ENCODE peak calls at places on chromosomes 16 and 17, in seven cellular contexts. One of them, this sample, is unnamed.

GRCh38 chr16:66511615-66512500 is 38.1 kb downstream of the TK2 start:
- DNase-seq in skeletal muscle cell: no peak
- DNase-seq in NCI-H1092 treated with DMSO at 0.1 percent for 48 hours: no peak
- DNase-seq in breast epithelium: peak
- DNase-seq in EL: peak
- DNase-seq in T-helper 9 cell: no peak
- DNase-seq in NCI-H146: peak
- DNase-seq in this sample: no peak

GRCh38 chr16:67844441-67844840 is 2.3 kb upstream of the NUTF2 start:
- DNase-seq in NCI-H146: no peak
- DNase-seq in skeletal muscle cell: no peak
- DNase-seq in T-helper 9 cell: no peak
- DNase-seq in breast epithelium: no peak
- DNase-seq in NCI-H1092 treated with DMSO at 0.1 percent for 48 hours: no peak
- DNase-seq in EL: peak
- DNase-seq in this sample: no peak

GRCh38 chr16:71817690-71818089 is 9.1 kb upstream of the AP1G1 start:
- DNase-seq in skeletal muscle cell: no peak
- DNase-seq in EL: peak
- DNase-seq in breast epithelium: no peak
- DNase-seq in NCI-H1092 treated with DMSO at 0.1 percent for 48 hours: no peak
- DNase-seq in NCI-H146: no peak
- DNase-seq in T-helper 9 cell: no peak
- DNase-seq in this sample: no peak

GRCh38 chr17:57357392-57357784 is 101.1 kb downstream of the MSI2 start:
- DNase-seq in skeletal muscle cell: no peak
- DNase-seq in T-helper 9 cell: no peak
- DNase-seq in NCI-H146: peak
- DNase-seq in NCI-H1092 treated with DMSO at 0.1 percent for 48 hours: peak
- DNase-seq in EL: no peak
- DNase-seq in breast epithelium: peak
- DNase-seq in this sample: peak

GRCh38 chr16:46736695-46737094 is 11.4 kb downstream of the MYLK3 start:
- DNase-seq in breast epithelium: no peak
- DNase-seq in NCI-H146: no peak
- DNase-seq in skeletal muscle cell: no peak
- DNase-seq in T-helper 9 cell: no peak
- DNase-seq in EL: peak
- DNase-seq in NCI-H1092 treated with DMSO at 0.1 percent for 48 hours: no peak
- DNase-seq in this sample: no peak

GRCh38 chr17:8728251-8728925 is 16.2 kb downstream of the CCDC42 start:
- DNase-seq in T-helper 9 cell: no peak
- DNase-seq in EL: no peak
- DNase-seq in skeletal muscle cell: no peak
- DNase-seq in breast epithelium: no peak
- DNase-seq in NCI-H146: no peak
- DNase-seq in NCI-H1092 treated with DMSO at 0.1 percent for 48 hours: no peak
- DNase-seq in this sample: no peak

GRCh38 chr17:17019891-17020456 is 22.3 kb upstream of the MPRIP start:
- DNase-seq in skeletal muscle cell: no peak
- DNase-seq in breast epithelium: peak
- DNase-seq in EL: no peak
- DNase-seq in NCI-H146: no peak
- DNase-seq in T-helper 9 cell: no peak
- DNase-seq in NCI-H1092 treated with DMSO at 0.1 percent for 48 hours: no peak
- DNase-seq in this sample: no peak

GRCh38 chr16:49472598-49472997 is 99.0 kb downstream of the C16orf78 start:
- DNase-seq in skeletal muscle cell: no peak
- DNase-seq in breast epithelium: no peak
- DNase-seq in NCI-H1092 treated with DMSO at 0.1 percent for 48 hours: peak
- DNase-seq in NCI-H146: no peak
- DNase-seq in EL: no peak
- DNase-seq in T-helper 9 cell: no peak
- DNase-seq in this sample: no peak

GRCh38 chr17:35073991-35074627 is 10.6 kb upstream of the RFFL start:
- DNase-seq in breast epithelium: no peak
- DNase-seq in skeletal muscle cell: no peak
- DNase-seq in T-helper 9 cell: no peak
- DNase-seq in NCI-H1092 treated with DMSO at 0.1 percent for 48 hours: no peak
- DNase-seq in NCI-H146: no peak
- DNase-seq in EL: no peak
- DNase-seq in this sample: no peak

GRCh38 chr16:84650062-84650991 is 2.0 kb downstream of the KLHL36 start:
- DNase-seq in skeletal muscle cell: peak
- DNase-seq in breast epithelium: no peak
- DNase-seq in NCI-H146: no peak
- DNase-seq in T-helper 9 cell: no peak
- DNase-seq in EL: peak
- DNase-seq in NCI-H1092 treated with DMSO at 0.1 percent for 48 hours: no peak
- DNase-seq in this sample: no peak

GRCh38 chr16:86625029-86625428 is 46.7 kb downstream of the FOXL1 start:
- DNase-seq in T-helper 9 cell: no peak
- DNase-seq in NCI-H146: no peak
- DNase-seq in EL: no peak
- DNase-seq in skeletal muscle cell: no peak
- DNase-seq in breast epithelium: peak
- DNase-seq in NCI-H1092 treated with DMSO at 0.1 percent for 48 hours: no peak
- DNase-seq in this sample: no peak

GRCh38 chr17:63349478-63350000 is 96.6 kb downstream of the CYB561 start:
- DNase-seq in EL: peak
- DNase-seq in breast epithelium: no peak
- DNase-seq in skeletal muscle cell: peak
- DNase-seq in NCI-H1092 treated with DMSO at 0.1 percent for 48 hours: no peak
- DNase-seq in T-helper 9 cell: no peak
- DNase-seq in NCI-H146: no peak
- DNase-seq in this sample: no peak

GRCh38 chr16:68444058-68444657 is 4.2 kb downstream of the SMPD3 start:
- DNase-seq in skeletal muscle cell: no peak
- DNase-seq in breast epithelium: no peak
- DNase-seq in T-helper 9 cell: no peak
- DNase-seq in NCI-H1092 treated with DMSO at 0.1 percent for 48 hours: no peak
- DNase-seq in EL: peak
- DNase-seq in NCI-H146: no peak
- DNase-seq in this sample: no peak

GRCh38 chr17:27609606-27610303 is 21.2 kb upstream of the LGALS9 start:
- DNase-seq in EL: peak
- DNase-seq in NCI-H146: no peak
- DNase-seq in breast epithelium: no peak
- DNase-seq in NCI-H1092 treated with DMSO at 0.1 percent for 48 hours: peak
- DNase-seq in skeletal muscle cell: no peak
- DNase-seq in T-helper 9 cell: no peak
- DNase-seq in this sample: peak

GRCh38 chr16:56451753-56452689 is 667 bp downstream of the OGFOD1 start:
- DNase-seq in NCI-H1092 treated with DMSO at 0.1 percent for 48 hours: peak
- DNase-seq in skeletal muscle cell: peak
- DNase-seq in T-helper 9 cell: no peak
- DNase-seq in EL: peak
- DNase-seq in NCI-H146: peak
- DNase-seq in breast epithelium: no peak
- DNase-seq in this sample: no peak

GRCh38 chr17:63626551-63627228 is 4.5 kb downstream of the MAP3K3 start:
- DNase-seq in NCI-H1092 treated with DMSO at 0.1 percent for 48 hours: no peak
- DNase-seq in T-helper 9 cell: no peak
- DNase-seq in skeletal muscle cell: no peak
- DNase-seq in NCI-H146: no peak
- DNase-seq in breast epithelium: no peak
- DNase-seq in EL: peak
- DNase-seq in this sample: no peak